ENCODE peak calls at places on chromosomes 12 and 14, in ten cellular contexts. One of them, this sample, is unnamed.

GRCh38 chr14:21771671-21772070 is 98.1 kb upstream of the OR4E1 start:
- DNase-seq in LNCaP clone FGC: peak; percentile 86
- DNase-seq in OCI-LY7: no peak
- DNase-seq in tibial artery: no peak
- DNase-seq in DND-41: no peak
- DNase-seq in BJ: no peak
- DNase-seq in neural crest cell: no peak
- DNase-seq in cardiac muscle cell: no peak
- DNase-seq in choroid plexus epithelial cell: no peak
- DNase-seq in IMR-90: no peak
- DNase-seq in this sample: no peak

GRCh38 chr14:54127526-54127925 is 170.9 kb upstream of the BMP4 start:
- DNase-seq in LNCaP clone FGC: no peak
- DNase-seq in OCI-LY7: no peak
- DNase-seq in tibial artery: no peak
- DNase-seq in DND-41: no peak
- DNase-seq in BJ: no peak
- DNase-seq in neural crest cell: no peak
- DNase-seq in cardiac muscle cell: no peak
- DNase-seq in choroid plexus epithelial cell: peak; percentile 51
- DNase-seq in IMR-90: peak; percentile 37
- DNase-seq in this sample: no peak

GRCh38 chr12:15875863-15876262 is 6.3 kb upstream of the STRAP start:
- DNase-seq in LNCaP clone FGC: no peak
- DNase-seq in OCI-LY7: no peak
- DNase-seq in tibial artery: no peak
- DNase-seq in DND-41: no peak
- DNase-seq in BJ: no peak
- DNase-seq in neural crest cell: no peak
- DNase-seq in cardiac muscle cell: no peak
- DNase-seq in choroid plexus epithelial cell: no peak
- DNase-seq in IMR-90: no peak
- DNase-seq in this sample: no peak

GRCh38 chr14:97602438-97603117 is 805.4 kb downstream of the VRK1 start:
- DNase-seq in LNCaP clone FGC: no peak
- DNase-seq in OCI-LY7: no peak
- DNase-seq in tibial artery: no peak
- DNase-seq in DND-41: peak; percentile 93
- DNase-seq in BJ: no peak
- DNase-seq in neural crest cell: no peak
- DNase-seq in cardiac muscle cell: no peak
- DNase-seq in choroid plexus epithelial cell: no peak
- DNase-seq in IMR-90: no peak
- DNase-seq in this sample: no peak

GRCh38 chr12:98514984-98515367 is 414 bp upstream of the TMPO start:
- DNase-seq in LNCaP clone FGC: no peak
- DNase-seq in OCI-LY7: no peak
- DNase-seq in tibial artery: no peak
- DNase-seq in DND-41: no peak
- DNase-seq in BJ: no peak
- DNase-seq in neural crest cell: no peak
- DNase-seq in cardiac muscle cell: no peak
- DNase-seq in choroid plexus epithelial cell: no peak
- DNase-seq in IMR-90: no peak
- DNase-seq in this sample: no peak

GRCh38 chr12:111222520-111222919 is 146.4 kb downstream of the PHETA1 start:
- DNase-seq in LNCaP clone FGC: no peak
- DNase-seq in OCI-LY7: no peak
- DNase-seq in tibial artery: no peak
- DNase-seq in DND-41: no peak
- DNase-seq in BJ: no peak
- DNase-seq in neural crest cell: no peak
- DNase-seq in cardiac muscle cell: no peak
- DNase-seq in choroid plexus epithelial cell: no peak
- DNase-seq in IMR-90: no peak
- DNase-seq in this sample: no peak

GRCh38 chr12:101666017-101666728 is 31.3 kb upstream of the CHPT1 start:
- DNase-seq in LNCaP clone FGC: no peak
- DNase-seq in OCI-LY7: no peak
- DNase-seq in tibial artery: no peak
- DNase-seq in DND-41: no peak
- DNase-seq in BJ: no peak
- DNase-seq in neural crest cell: no peak
- DNase-seq in cardiac muscle cell: no peak
- DNase-seq in choroid plexus epithelial cell: no peak
- DNase-seq in IMR-90: no peak
- DNase-seq in this sample: no peak

GRCh38 chr12:90298289-90298948 is 589.8 kb upstream of the ATP2B1 start:
- DNase-seq in LNCaP clone FGC: no peak
- DNase-seq in OCI-LY7: no peak
- DNase-seq in tibial artery: no peak
- DNase-seq in DND-41: no peak
- DNase-seq in BJ: no peak
- DNase-seq in neural crest cell: no peak
- DNase-seq in cardiac muscle cell: no peak
- DNase-seq in choroid plexus epithelial cell: peak; percentile 13
- DNase-seq in IMR-90: no peak
- DNase-seq in this sample: no peak

GRCh38 chr14:23215421-23215820 is 22.3 kb upstream of the RNF212B start:
- DNase-seq in LNCaP clone FGC: no peak
- DNase-seq in OCI-LY7: no peak
- DNase-seq in tibial artery: no peak
- DNase-seq in DND-41: no peak
- DNase-seq in BJ: no peak
- DNase-seq in neural crest cell: no peak
- DNase-seq in cardiac muscle cell: no peak
- DNase-seq in choroid plexus epithelial cell: no peak
- DNase-seq in IMR-90: no peak
- DNase-seq in this sample: no peak

GRCh38 chr12:52089491-52089890 is 10.0 kb downstream of the SMIM41 start:
- DNase-seq in LNCaP clone FGC: no peak
- DNase-seq in OCI-LY7: no peak
- DNase-seq in tibial artery: no peak
- DNase-seq in DND-41: no peak
- DNase-seq in BJ: no peak
- DNase-seq in neural crest cell: no peak
- DNase-seq in cardiac muscle cell: no peak
- DNase-seq in choroid plexus epithelial cell: no peak
- DNase-seq in IMR-90: no peak
- DNase-seq in this sample: no peak

GRCh38 chr14:96249016-96249415 is 7.0 kb upstream of the BDKRB1 start:
- DNase-seq in LNCaP clone FGC: no peak
- DNase-seq in OCI-LY7: no peak
- DNase-seq in tibial artery: peak; percentile 61
- DNase-seq in DND-41: no peak
- DNase-seq in BJ: peak; percentile 87
- DNase-seq in neural crest cell: no peak
- DNase-seq in cardiac muscle cell: no peak
- DNase-seq in choroid plexus epithelial cell: peak; percentile 90
- DNase-seq in IMR-90: peak; percentile 93
- DNase-seq in this sample: peak; percentile 56

GRCh38 chr14:106530423-106531107 is 1004.2 kb downstream of the TMEM121 start:
- DNase-seq in LNCaP clone FGC: no peak
- DNase-seq in OCI-LY7: peak; percentile 21
- DNase-seq in tibial artery: no peak
- DNase-seq in DND-41: peak; percentile 68
- DNase-seq in BJ: no peak
- DNase-seq in neural crest cell: no peak
- DNase-seq in cardiac muscle cell: no peak
- DNase-seq in choroid plexus epithelial cell: no peak
- DNase-seq in IMR-90: no peak
- DNase-seq in this sample: no peak

GRCh38 chr12:51183816-51184215 is 10.9 kb upstream of the TFCP2 start:
- DNase-seq in LNCaP clone FGC: no peak
- DNase-seq in OCI-LY7: no peak
- DNase-seq in tibial artery: no peak
- DNase-seq in DND-41: no peak
- DNase-seq in BJ: no peak
- DNase-seq in neural crest cell: no peak
- DNase-seq in cardiac muscle cell: peak; percentile 80
- DNase-seq in choroid plexus epithelial cell: peak; percentile 56
- DNase-seq in IMR-90: peak; percentile 67
- DNase-seq in this sample: peak; percentile 86

GRCh38 chr14:104359301-104359968 is 220.1 kb upstream of the C14orf180 start:
- DNase-seq in LNCaP clone FGC: no peak
- DNase-seq in OCI-LY7: no peak
- DNase-seq in tibial artery: peak; percentile 16
- DNase-seq in DND-41: no peak
- DNase-seq in BJ: no peak
- DNase-seq in neural crest cell: no peak
- DNase-seq in cardiac muscle cell: no peak
- DNase-seq in choroid plexus epithelial cell: no peak
- DNase-seq in IMR-90: no peak
- DNase-seq in this sample: no peak

GRCh38 chr14:69043007-69043444 is 63.9 kb upstream of the ACTN1 start:
- DNase-seq in LNCaP clone FGC: no peak
- DNase-seq in OCI-LY7: no peak
- DNase-seq in tibial artery: peak; percentile 61
- DNase-seq in DND-41: no peak
- DNase-seq in BJ: no peak
- DNase-seq in neural crest cell: no peak
- DNase-seq in cardiac muscle cell: no peak
- DNase-seq in choroid plexus epithelial cell: no peak
- DNase-seq in IMR-90: no peak
- DNase-seq in this sample: peak; percentile 61

GRCh38 chr14:81679226-81679625 is 145.6 kb upstream of the SEL1L start:
- DNase-seq in LNCaP clone FGC: no peak
- DNase-seq in OCI-LY7: no peak
- DNase-seq in tibial artery: no peak
- DNase-seq in DND-41: no peak
- DNase-seq in BJ: no peak
- DNase-seq in neural crest cell: no peak
- DNase-seq in cardiac muscle cell: no peak
- DNase-seq in choroid plexus epithelial cell: no peak
- DNase-seq in IMR-90: no peak
- DNase-seq in this sample: no peak

DNA sequence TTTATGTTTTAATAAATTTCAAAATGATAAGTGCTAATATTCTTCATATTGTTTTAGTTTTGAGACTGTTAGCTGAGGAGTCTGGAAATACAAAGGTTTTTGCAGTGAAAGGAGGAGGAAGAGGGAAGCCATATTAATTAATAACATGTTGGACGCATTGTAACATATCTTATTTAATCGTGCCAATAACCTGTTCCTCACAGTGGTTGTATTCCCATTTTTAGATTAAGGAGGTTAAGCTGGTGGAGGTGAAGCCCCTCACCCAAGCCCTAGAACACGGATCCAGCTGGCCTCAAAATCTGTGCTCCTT is 92.4 kb downstream of the EML1 start:
- DNase-seq in LNCaP clone FGC: no peak
- DNase-seq in OCI-LY7: no peak
- DNase-seq in tibial artery: no peak
- DNase-seq in DND-41: no peak
- DNase-seq in BJ: no peak
- DNase-seq in neural crest cell: no peak
- DNase-seq in cardiac muscle cell: no peak
- DNase-seq in choroid plexus epithelial cell: no peak
- DNase-seq in IMR-90: no peak
- DNase-seq in this sample: no peak
- TF ChIP-seq CTCF in LNCaP clone FGC: no peak
- TF ChIP-seq CTCF in OCI-LY7: peak; percentile 58
- TF ChIP-seq CTCF in tibial artery: no peak
- TF ChIP-seq CTCF in DND-41: no peak
- TF ChIP-seq CTCF in BJ: no peak
- TF ChIP-seq CTCF in neural crest cell: no peak
- TF ChIP-seq CTCF in cardiac muscle cell: no peak
- TF ChIP-seq CTCF in choroid plexus epithelial cell: no peak
- TF ChIP-seq CTCF in IMR-90: no peak
- TF ChIP-seq CTCF in this sample: no peak

DNA sequence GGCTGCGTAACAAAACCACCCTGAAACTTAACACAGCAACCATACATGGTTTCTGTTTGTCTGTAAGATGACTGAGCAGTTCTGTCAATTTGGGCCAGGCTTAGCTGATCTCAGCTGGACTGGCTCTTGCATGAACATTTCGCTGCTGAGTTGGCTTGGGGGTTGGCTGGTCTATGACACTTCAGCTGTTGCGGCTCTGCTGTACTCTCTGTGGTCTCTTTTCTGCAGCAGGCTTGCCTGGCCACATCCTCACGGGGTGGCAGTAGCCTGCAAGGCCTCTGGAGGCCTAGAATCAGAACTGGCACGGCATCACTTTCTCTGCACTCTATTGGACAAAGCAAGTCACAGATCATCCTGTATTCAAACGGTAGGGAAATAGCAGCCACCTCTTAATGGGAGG is 216.2 kb downstream of the BCL11B start:
- DNase-seq in LNCaP clone FGC: no peak
- DNase-seq in OCI-LY7: no peak
- DNase-seq in tibial artery: no peak
- DNase-seq in DND-41: peak; percentile 56
- DNase-seq in BJ: no peak
- DNase-seq in neural crest cell: no peak
- DNase-seq in cardiac muscle cell: no peak
- DNase-seq in choroid plexus epithelial cell: no peak
- DNase-seq in IMR-90: no peak
- DNase-seq in this sample: no peak
- TF ChIP-seq CTCF in LNCaP clone FGC: no peak
- TF ChIP-seq CTCF in OCI-LY7: no peak
- TF ChIP-seq CTCF in tibial artery: no peak
- TF ChIP-seq CTCF in DND-41: no peak
- TF ChIP-seq CTCF in BJ: no peak
- TF ChIP-seq CTCF in neural crest cell: no peak
- TF ChIP-seq CTCF in cardiac muscle cell: no peak
- TF ChIP-seq CTCF in choroid plexus epithelial cell: no peak
- TF ChIP-seq CTCF in IMR-90: no peak
- TF ChIP-seq CTCF in this sample: no peak

DNA sequence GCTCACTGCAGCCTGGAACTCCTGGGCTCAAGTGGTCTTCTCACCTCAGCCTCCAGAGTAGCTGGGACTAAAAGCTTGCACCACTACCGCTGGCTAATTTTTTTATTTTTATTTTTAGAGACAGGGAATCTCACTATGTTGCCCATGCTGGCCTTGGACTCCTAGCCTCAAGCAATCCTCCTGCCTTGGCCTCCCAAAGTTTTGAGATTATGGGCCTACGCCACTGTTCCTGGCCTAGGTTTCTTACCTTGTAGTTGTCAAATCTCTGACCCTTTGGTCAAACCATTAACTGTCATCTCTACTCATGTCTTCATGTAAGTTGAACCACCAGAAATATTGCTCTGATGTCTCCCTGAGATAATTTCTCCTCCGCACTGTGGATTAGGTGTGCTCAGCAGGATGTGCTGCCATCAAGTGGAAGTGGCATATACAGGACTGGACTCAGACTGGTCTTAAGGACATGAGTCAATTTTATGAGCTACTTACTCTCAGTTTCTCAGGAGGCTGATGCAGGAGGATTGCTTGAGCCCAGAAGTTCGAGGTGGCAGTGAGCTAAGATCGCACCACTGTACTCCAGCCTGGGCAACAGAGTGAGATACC is 28.5 kb downstream of the ACTR6 start:
- DNase-seq in LNCaP clone FGC: peak; percentile 41
- DNase-seq in OCI-LY7: peak; percentile 21
- DNase-seq in tibial artery: no peak
- DNase-seq in DND-41: no peak
- DNase-seq in BJ: no peak
- DNase-seq in neural crest cell: no peak
- DNase-seq in cardiac muscle cell: no peak
- DNase-seq in choroid plexus epithelial cell: peak; percentile 30
- DNase-seq in IMR-90: peak; percentile 13
- DNase-seq in this sample: no peak
- TF ChIP-seq CTCF in LNCaP clone FGC: peak; percentile 51
- TF ChIP-seq CTCF in OCI-LY7: peak; percentile 48
- TF ChIP-seq CTCF in tibial artery: no peak
- TF ChIP-seq CTCF in DND-41: peak; percentile 44
- TF ChIP-seq CTCF in BJ: peak; percentile 17
- TF ChIP-seq CTCF in neural crest cell: no peak
- TF ChIP-seq CTCF in cardiac muscle cell: no peak
- TF ChIP-seq CTCF in choroid plexus epithelial cell: peak; percentile 31
- TF ChIP-seq CTCF in IMR-90: peak; percentile 11
- TF ChIP-seq CTCF in this sample: no peak

GRCh38 chr12:91367234-91367849 is 184.7 kb upstream of the DCN start:
- DNase-seq in LNCaP clone FGC: no peak
- DNase-seq in OCI-LY7: peak; percentile 10
- DNase-seq in tibial artery: no peak
- DNase-seq in DND-41: no peak
- DNase-seq in BJ: no peak
- DNase-seq in neural crest cell: no peak
- DNase-seq in cardiac muscle cell: no peak
- DNase-seq in choroid plexus epithelial cell: peak; percentile 49
- DNase-seq in IMR-90: peak; percentile 18
- DNase-seq in this sample: no peak
- TF ChIP-seq CTCF in LNCaP clone FGC: peak; percentile 43
- TF ChIP-seq CTCF in OCI-LY7: peak; percentile 78
- TF ChIP-seq CTCF in tibial artery: peak; percentile 17
- TF ChIP-seq CTCF in DND-41: peak; percentile 59
- TF ChIP-seq CTCF in BJ: peak; percentile 62
- TF ChIP-seq CTCF in neural crest cell: peak; percentile 63
- TF ChIP-seq CTCF in cardiac muscle cell: peak; percentile 57
- TF ChIP-seq CTCF in choroid plexus epithelial cell: peak; percentile 58
- TF ChIP-seq CTCF in IMR-90: peak; percentile 60
- TF ChIP-seq CTCF in this sample: peak; percentile 14

This sample was measured in psoas muscle.